ENCODE peak calls at places on chromosomes 6 and 20, in seven cellular contexts. E is cardiac muscle cell; S is activated CD4-positive, alpha-beta T cell treated with anti-CD3 and anti-CD28 coated beads, Interleukin-2, amount 50 U/mL, for 1 hour; O is amniotic stem cell; U is HCT116; R is iris pigment epithelial cell; C is memory B cell. Q is an unnamed sample.

GRCh38 chr20:40961686-40962640 is 66.7 kb upstream of the TOP1 start:
- DNase-seq in E (no peak), S (no peak), O (no peak), U (no peak), R (no peak), C (no peak), Q (no peak)

GRCh38 chr6:41284726-41285125 is 1.8 kb downstream of the TREM1 start:
- DNase-seq in E (peak), S (no peak), O (no peak), U (no peak), R (peak), C (no peak), Q (no peak)

GRCh38 chr6:104653786-104654185 is 205.9 kb downstream of the HACE1 start:
- DNase-seq in E (no peak), S (no peak), O (no peak), U (no peak), R (no peak), C (no peak), Q (no peak)

GRCh38 chr6:9532621-9533557 is 882.0 kb downstream of the TFAP2A start:
- DNase-seq in E (no peak), S (no peak), O (no peak), U (no peak), R (peak), C (no peak), Q (no peak)

GRCh38 chr6:43454290-43455033 is 886 bp downstream of the DLK2 start:
- DNase-seq in E (peak), S (peak), O (peak), U (peak), R (peak), C (peak), Q (peak)

GRCh38 chr6:125198285-125199009 is 44.9 kb downstream of the TPD52L1 start:
- DNase-seq in E (no peak), S (no peak), O (no peak), U (no peak), R (no peak), C (no peak), Q (no peak)

GRCh38 chr6:108288742-108289141 is 6.1 kb upstream of the AFG1L start:
- DNase-seq in E (no peak), S (no peak), O (no peak), U (no peak), R (no peak), C (no peak), Q (no peak)

GRCh38 chr20:15703171-15703911 is 869.9 kb downstream of the KIF16B start:
- DNase-seq in E (no peak), S (no peak), O (no peak), U (no peak), R (peak), C (no peak), Q (no peak)

GRCh38 chr6:107646776-107647438 is 157.0 kb downstream of the SOBP start:
- DNase-seq in E (no peak), S (no peak), O (no peak), U (no peak), R (no peak), C (no peak), Q (no peak)

GRCh38 chr6:107355659-107356058 is 103.7 kb downstream of the PDSS2 start:
- DNase-seq in E (no peak), S (no peak), O (no peak), U (no peak), R (no peak), C (no peak), Q (no peak)

GRCh38 chr20:12180107-12180661 is 262.5 kb downstream of the BTBD3 start:
- DNase-seq in E (no peak), S (no peak), O (no peak), U (no peak), R (no peak), C (no peak), Q (no peak)

GRCh38 chr20:52983726-52984450 is 11.7 kb downstream of the TSHZ2 start:
- DNase-seq in E (no peak), S (no peak), O (no peak), U (no peak), R (no peak), C (no peak), Q (no peak)